ENCODE peak calls at places on chromosomes 3 and 15, in eight cellular contexts. N is WTC11, F is HCT116, J is GM12878, B is endothelial cell of umbilical vein, R is HepG2, M is K562, X is NB4. T is an unnamed sample.

GRCh38 chr15:98854496-98854895 is 153.1 kb downstream of the PGPEP1L start:
- DNase-seq in J (no peak), R (no peak), F (no peak), B (no peak), X (no peak), N (no peak), M (no peak), T (no peak)

GRCh38 chr3:190486201-190486865 is 27.6 kb upstream of the IL1RAP start:
- DNase-seq in X (no peak), J (no peak), F (no peak), M (no peak), N (no peak), R (no peak), B (peak), T (no peak)

GRCh38 chr15:27358751-27359434 is 387.9 kb downstream of the GABRG3 start:
- DNase-seq in R (peak), X (peak), F (no peak), J (no peak), B (no peak), N (peak), M (peak), T (peak)

GRCh38 chr15:34732430-34732829 is 22.4 kb downstream of the GJD2 start:
- DNase-seq in N (no peak), R (no peak), J (no peak), F (no peak), X (no peak), M (no peak), B (no peak), T (no peak)

GRCh38 chr3:128262457-128262856 is 109.2 kb downstream of the EEFSEC start:
- DNase-seq in N (no peak), J (no peak), F (no peak), M (no peak), R (no peak), X (no peak), B (no peak), T (no peak)

GRCh38 chr15:70763950-70764730 is 782 bp upstream of the UACA start:
- DNase-seq in X (no peak), N (no peak), B (no peak), R (no peak), M (no peak), F (no peak), J (no peak), T (no peak)

GRCh38 chr15:86879250-86880229 is 799.9 kb downstream of the AGBL1 start:
- DNase-seq in N (no peak), B (no peak), J (no peak), F (no peak), X (no peak), M (no peak), R (no peak), T (no peak)

GRCh38 chr3:183370391-183370790 is 58.0 kb downstream of the MCF2L2 start:
- DNase-seq in B (no peak), R (no peak), J (no peak), F (no peak), M (no peak), X (peak), N (no peak), T (no peak)

GRCh38 chr3:145259166-145259565 is 901.8 kb downstream of the PLOD2 start:
- DNase-seq in X (no peak), R (no peak), J (no peak), F (no peak), M (no peak), N (no peak), B (no peak), T (no peak)

GRCh38 chr15:54082836-54083492 is 104.7 kb downstream of the UNC13C start:
- DNase-seq in B (peak), N (peak), F (no peak), J (no peak), M (peak), X (peak), R (peak), T (peak)

GRCh38 chr15:27993544-27993943 is 105.6 kb downstream of the OCA2 start:
- DNase-seq in X (no peak), R (no peak), M (no peak), J (no peak), N (no peak), F (no peak), B (no peak), T (no peak)

GRCh38 chr15:62644874-62645755 is 397.4 kb upstream of the TPM1 start:
- DNase-seq in J (no peak), R (peak), N (no peak), F (no peak), X (no peak), B (no peak), M (no peak), T (no peak)

GRCh38 chr15:60575995-60576394 is 97.1 kb upstream of the ICE2 start:
- DNase-seq in J (no peak), M (no peak), F (no peak), B (no peak), N (no peak), X (no peak), R (peak), T (peak)

GRCh38 chr3:76970006-76970680 is 69.8 kb upstream of the ROBO2 start:
- DNase-seq in M (no peak), R (no peak), F (no peak), B (no peak), N (no peak), X (no peak), J (no peak), T (no peak)

GRCh38 chr3:152937234-152937633 is 102.3 kb downstream of the P2RY1 start:
- DNase-seq in F (no peak), J (no peak), N (no peak), X (no peak), B (no peak), R (no peak), M (no peak), T (no peak)

GRCh38 chr3:144185291-144185690 is 213.7 kb downstream of the DIPK2A start:
- DNase-seq in B (no peak), X (no peak), N (no peak), R (no peak), J (no peak), F (no peak), M (no peak), T (no peak)

GRCh38 chr3:20673866-20674265 is 487.9 kb upstream of the SGO1 start:
- DNase-seq in J (no peak), R (no peak), F (no peak), N (no peak), X (no peak), M (peak), B (no peak), T (no peak)

GRCh38 chr3:125478321-125478720 is 41.7 kb downstream of the SNX4 start:
- DNase-seq in B (no peak), M (no peak), N (no peak), J (no peak), R (no peak), F (no peak), X (no peak), T (no peak)

GRCh38 chr3:38488949-38489348 is 7.2 kb upstream of the EXOG start:
- DNase-seq in X (no peak), B (no peak), F (no peak), N (no peak), J (no peak), M (no peak), R (no peak), T (no peak)

GRCh38 chr3:89877230-89877629 is 769.8 kb downstream of the EPHA3 start:
- DNase-seq in F (no peak), N (no peak), X (no peak), M (no peak), R (no peak), J (no peak), B (no peak), T (no peak)

GRCh38 chr15:28921925-28922711 is 36.3 kb downstream of the APBA2 start:
- DNase-seq in N (peak), R (no peak), X (no peak), M (no peak), F (no peak), B (no peak), J (no peak), T (no peak)

GRCh38 chr3:149736180-149737100 is 15.8 kb downstream of the COMMD2 start:
- DNase-seq in N (no peak), M (no peak), F (peak), X (no peak), B (peak), J (no peak), R (peak), T (no peak)

GRCh38 chr3:127209155-127209839 is 16.4 kb downstream of the PRR23E start:
- DNase-seq in B (no peak), F (no peak), R (no peak), N (no peak), X (no peak), M (no peak), J (no peak), T (no peak)

GRCh38 chr3:179716811-179717210 is 64.0 kb downstream of the USP13 start:
- DNase-seq in J (no peak), B (no peak), F (no peak), N (no peak), R (no peak), X (no peak), M (no peak), T (no peak)

GRCh38 chr3:195003006-195003892 is 267.7 kb downstream of the XXYLT1 start:
- DNase-seq in J (no peak), N (no peak), R (no peak), B (no peak), M (no peak), F (no peak), X (peak), T (no peak)

GRCh38 chr3:116836286-116836685 is 126.7 kb downstream of the TUSC7 start:
- DNase-seq in R (no peak), M (no peak), B (peak), X (no peak), J (no peak), F (no peak), N (no peak), T (no peak)

GRCh38 chr3:71714595-71714994 is 10.6 kb downstream of the EIF4E3 start:
- DNase-seq in F (no peak), X (no peak), N (no peak), R (no peak), M (no peak), B (no peak), J (no peak), T (no peak)
- TF ChIP-seq MAX in F (no peak), X (no peak), N (no peak), R (no peak), M (no peak), B (no peak), J (no peak), T (no peak)

GRCh38 chr3:25836579-25836978 is 46.7 kb downstream of the OXSM start:
- DNase-seq in N (no peak), F (no peak), B (no peak), R (no peak), M (no peak), J (no peak), X (no peak), T (no peak)

GRCh38 chr3:25826510-25826909 is 36.6 kb downstream of the OXSM start:
- DNase-seq in R (no peak), X (no peak), B (no peak), J (no peak), M (no peak), F (no peak), N (no peak), T (no peak)

GRCh38 chr3:25834346-25834745 is 44.5 kb downstream of the OXSM start:
- DNase-seq in J (no peak), N (no peak), X (no peak), B (no peak), R (no peak), M (no peak), F (no peak), T (no peak)

GRCh38 chr3:25830373-25831305 is 40.7 kb downstream of the OXSM start:
- DNase-seq in B (no peak), N (no peak), X (no peak), F (no peak), J (no peak), R (no peak), M (no peak), T (no peak)

DNA sequence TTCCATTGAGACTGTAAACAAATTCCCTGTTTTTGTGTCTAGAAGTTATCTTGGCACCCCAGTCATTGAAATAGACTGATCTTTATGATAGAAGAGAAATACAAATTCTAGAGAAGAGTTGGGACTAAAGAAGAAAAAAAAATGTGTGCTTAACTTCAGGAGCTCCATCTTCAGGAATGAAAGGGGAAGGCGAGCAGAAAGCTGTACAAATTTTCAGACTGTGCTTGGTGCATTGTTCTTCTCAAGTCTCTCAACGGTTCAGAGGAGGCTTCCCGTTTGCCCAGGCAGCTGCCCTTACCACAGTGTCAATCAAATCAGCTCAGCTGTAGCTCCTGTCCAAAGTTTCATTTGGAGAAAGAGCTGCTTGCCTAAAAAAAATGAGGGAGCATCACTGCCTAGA is 41.7 kb downstream of the OXSM start:
- DNase-seq in N (no peak), X (peak), F (peak), M (peak), B (peak), J (no peak), R (no peak), T (peak)
- TF ChIP-seq MAX in N (no peak), X (no peak), F (no peak), M (no peak), B (no peak), J (no peak), R (no peak), T (no peak)

GRCh38 chr15:77753238-77753873 is 120.6 kb upstream of the LINGO1 start:
- DNase-seq in F (no peak), B (peak), R (peak), X (peak), N (peak), J (no peak), M (peak), T (peak)
- TF ChIP-seq MAX in F (no peak), B (no peak), R (no peak), X (no peak), N (no peak), J (no peak), M (no peak), T (no peak)

DNA sequence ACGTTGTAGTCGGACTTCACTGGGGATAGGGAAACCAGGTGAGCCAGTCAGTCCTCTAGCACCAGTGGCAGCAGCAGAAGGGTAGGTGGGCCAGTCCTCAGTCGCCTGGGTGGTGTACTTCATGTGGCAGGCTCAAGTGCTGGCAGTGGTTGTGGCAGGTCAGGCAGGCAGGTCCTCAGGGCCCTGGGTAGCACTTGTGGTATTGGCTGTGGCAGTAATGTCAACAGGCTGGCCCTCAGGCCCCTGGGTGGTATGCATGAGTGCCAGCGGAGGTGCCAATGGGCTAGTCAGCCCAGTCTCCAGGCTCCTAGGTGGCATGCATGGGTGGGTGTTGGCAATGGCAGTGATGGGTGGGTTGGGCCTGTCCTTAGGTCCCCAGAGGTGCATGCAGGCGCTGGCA is 40.6 kb downstream of the FAIM start:
- DNase-seq in M (no peak), B (no peak), J (no peak), X (no peak), F (no peak), N (no peak), R (no peak), T (no peak)
- TF ChIP-seq MAX in M (no peak), B (no peak), J (no peak), X (no peak), F (no peak), N (no peak), R (no peak), T (no peak)

GRCh38 chr3:27680517-27681246 is 41.4 kb downstream of the EOMES start:
- DNase-seq in M (no peak), F (no peak), B (no peak), X (no peak), R (peak), J (no peak), N (peak), T (no peak)
- TF ChIP-seq MAX in M (no peak), F (no peak), B (no peak), X (no peak), R (peak), J (no peak), N (no peak), T (no peak)